ENCODE peak calls at places on chromosomes 16 and 17, in eight cellular contexts. One of them, this sample, is unnamed.

GRCh38 chr16:10756574-10756973 is 12.9 kb downstream of the NUBP1 start:
- DNase-seq in CMK: no peak
- DNase-seq in gastrocnemius medialis: no peak
- DNase-seq in progenitor cell of endocrine pancreas: no peak
- DNase-seq in PC-3: no peak
- DNase-seq in ELR: no peak
- DNase-seq in NCI-H1930: no peak
- DNase-seq in stimulated activated CD8-positive, alpha-beta memory T cell treated with anti-CD3 and anti-CD28 coated beads, Interleukin-7, amount 100 ng/mL, for 1 hour: no peak
- DNase-seq in this sample: no peak

GRCh38 chr16:68383858-68384257 is 64.5 kb downstream of the SMPD3 start:
- DNase-seq in NCI-H1930: no peak
- DNase-seq in progenitor cell of endocrine pancreas: no peak
- DNase-seq in stimulated activated CD8-positive, alpha-beta memory T cell treated with anti-CD3 and anti-CD28 coated beads, Interleukin-7, amount 100 ng/mL, for 1 hour: no peak
- DNase-seq in CMK: no peak
- DNase-seq in PC-3: no peak
- DNase-seq in gastrocnemius medialis: no peak
- DNase-seq in ELR: no peak
- DNase-seq in this sample: no peak

GRCh38 chr16:69382421-69382820 is 3.4 kb downstream of the TERF2 start:
- DNase-seq in NCI-H1930: no peak
- DNase-seq in ELR: no peak
- DNase-seq in progenitor cell of endocrine pancreas: no peak
- DNase-seq in stimulated activated CD8-positive, alpha-beta memory T cell treated with anti-CD3 and anti-CD28 coated beads, Interleukin-7, amount 100 ng/mL, for 1 hour: no peak
- DNase-seq in gastrocnemius medialis: no peak
- DNase-seq in PC-3: no peak
- DNase-seq in CMK: no peak
- DNase-seq in this sample: no peak

GRCh38 chr16:68839831-68840230 is 3.5 kb upstream of the TANGO6 start:
- DNase-seq in PC-3: no peak
- DNase-seq in NCI-H1930: no peak
- DNase-seq in stimulated activated CD8-positive, alpha-beta memory T cell treated with anti-CD3 and anti-CD28 coated beads, Interleukin-7, amount 100 ng/mL, for 1 hour: no peak
- DNase-seq in ELR: no peak
- DNase-seq in CMK: no peak
- DNase-seq in gastrocnemius medialis: no peak
- DNase-seq in progenitor cell of endocrine pancreas: no peak
- DNase-seq in this sample: no peak

GRCh38 chr16:22278841-22279240 is 18.4 kb upstream of the POLR3E start:
- DNase-seq in stimulated activated CD8-positive, alpha-beta memory T cell treated with anti-CD3 and anti-CD28 coated beads, Interleukin-7, amount 100 ng/mL, for 1 hour: no peak
- DNase-seq in ELR: no peak
- DNase-seq in NCI-H1930: no peak
- DNase-seq in gastrocnemius medialis: no peak
- DNase-seq in CMK: no peak
- DNase-seq in PC-3: no peak
- DNase-seq in progenitor cell of endocrine pancreas: no peak
- DNase-seq in this sample: no peak

GRCh38 chr17:79612468-79613194 is 1.8 kb upstream of the RBFOX3 start:
- DNase-seq in gastrocnemius medialis: no peak
- DNase-seq in PC-3: peak; percentile 79
- DNase-seq in progenitor cell of endocrine pancreas: peak; percentile 70
- DNase-seq in CMK: peak; percentile 8
- DNase-seq in ELR: peak; percentile 63
- DNase-seq in NCI-H1930: peak; percentile 82
- DNase-seq in stimulated activated CD8-positive, alpha-beta memory T cell treated with anti-CD3 and anti-CD28 coated beads, Interleukin-7, amount 100 ng/mL, for 1 hour: no peak
- DNase-seq in this sample: peak; percentile 34

GRCh38 chr17:70278846-70279465 is 109.6 kb downstream of the KCNJ2 start:
- DNase-seq in NCI-H1930: no peak
- DNase-seq in stimulated activated CD8-positive, alpha-beta memory T cell treated with anti-CD3 and anti-CD28 coated beads, Interleukin-7, amount 100 ng/mL, for 1 hour: no peak
- DNase-seq in CMK: no peak
- DNase-seq in gastrocnemius medialis: no peak
- DNase-seq in progenitor cell of endocrine pancreas: no peak
- DNase-seq in PC-3: no peak
- DNase-seq in ELR: no peak
- DNase-seq in this sample: no peak

GRCh38 chr16:10081201-10081940 is 100.9 kb downstream of the GRIN2A start:
- DNase-seq in CMK: no peak
- DNase-seq in PC-3: no peak
- DNase-seq in NCI-H1930: no peak
- DNase-seq in gastrocnemius medialis: no peak
- DNase-seq in stimulated activated CD8-positive, alpha-beta memory T cell treated with anti-CD3 and anti-CD28 coated beads, Interleukin-7, amount 100 ng/mL, for 1 hour: no peak
- DNase-seq in progenitor cell of endocrine pancreas: no peak
- DNase-seq in ELR: no peak
- DNase-seq in this sample: no peak

GRCh38 chr17:348692-349425 is 3.7 kb downstream of the RPH3AL start:
- DNase-seq in ELR: no peak
- DNase-seq in progenitor cell of endocrine pancreas: no peak
- DNase-seq in PC-3: no peak
- DNase-seq in stimulated activated CD8-positive, alpha-beta memory T cell treated with anti-CD3 and anti-CD28 coated beads, Interleukin-7, amount 100 ng/mL, for 1 hour: no peak
- DNase-seq in CMK: no peak
- DNase-seq in gastrocnemius medialis: peak; percentile 68
- DNase-seq in NCI-H1930: peak; percentile 39
- DNase-seq in this sample: no peak

GRCh38 chr17:2179615-2180295 is 123.8 kb downstream of the SMG6 start:
- DNase-seq in NCI-H1930: no peak
- DNase-seq in ELR: peak; percentile 25
- DNase-seq in CMK: no peak
- DNase-seq in progenitor cell of endocrine pancreas: no peak
- DNase-seq in stimulated activated CD8-positive, alpha-beta memory T cell treated with anti-CD3 and anti-CD28 coated beads, Interleukin-7, amount 100 ng/mL, for 1 hour: no peak
- DNase-seq in PC-3: no peak
- DNase-seq in gastrocnemius medialis: peak; percentile 63
- DNase-seq in this sample: no peak

GRCh38 chr16:3035972-3036725 is 595 bp downstream of the BICDL2 start:
- DNase-seq in ELR: no peak
- DNase-seq in CMK: no peak
- DNase-seq in NCI-H1930: no peak
- DNase-seq in progenitor cell of endocrine pancreas: no peak
- DNase-seq in stimulated activated CD8-positive, alpha-beta memory T cell treated with anti-CD3 and anti-CD28 coated beads, Interleukin-7, amount 100 ng/mL, for 1 hour: no peak
- DNase-seq in gastrocnemius medialis: no peak
- DNase-seq in PC-3: no peak
- DNase-seq in this sample: no peak

GRCh38 chr16:569445-570254 is at the start of gene PIGQ:
- DNase-seq in stimulated activated CD8-positive, alpha-beta memory T cell treated with anti-CD3 and anti-CD28 coated beads, Interleukin-7, amount 100 ng/mL, for 1 hour: peak; percentile 37
- DNase-seq in gastrocnemius medialis: peak; percentile 19
- DNase-seq in CMK: no peak
- DNase-seq in PC-3: peak; percentile 48
- DNase-seq in ELR: peak; percentile 68
- DNase-seq in NCI-H1930: peak; percentile 65
- DNase-seq in progenitor cell of endocrine pancreas: peak; percentile 44
- DNase-seq in this sample: peak; percentile 62